ENCODE peak calls at places on chromosomes 13 and 19, in eight cellular contexts. One of them, this sample, is unnamed.

GRCh38 chr19:49502866-49503581 is 6.8 kb downstream of the RPS11 start:
- DNase-seq in NCI-H2171 treated with DMSO at 0.1 percent for 48 hours: peak; percentile 35
- DNase-seq in HL-60: peak; percentile 45
- DNase-seq in AG09309: peak; percentile 77
- DNase-seq in heart left ventricle: no peak
- DNase-seq in AG10803: peak; percentile 86
- DNase-seq in NCI-H446 treated with DMSO at 0.1 percent for 48 hours: peak; percentile 23
- DNase-seq in Calu3: peak; percentile 67
- DNase-seq in this sample: peak; percentile 80

GRCh38 chr19:41793414-41793727 is 3.0 kb upstream of the CEACAM3 start:
- DNase-seq in AG09309: no peak
- DNase-seq in Calu3: no peak
- DNase-seq in heart left ventricle: no peak
- DNase-seq in AG10803: no peak
- DNase-seq in HL-60: no peak
- DNase-seq in NCI-H446 treated with DMSO at 0.1 percent for 48 hours: no peak
- DNase-seq in NCI-H2171 treated with DMSO at 0.1 percent for 48 hours: no peak
- DNase-seq in this sample: no peak

GRCh38 chr19:8023371-8023770 is 17.9 kb upstream of the ELAVL1 start:
- DNase-seq in NCI-H446 treated with DMSO at 0.1 percent for 48 hours: no peak
- DNase-seq in heart left ventricle: no peak
- DNase-seq in AG09309: no peak
- DNase-seq in NCI-H2171 treated with DMSO at 0.1 percent for 48 hours: no peak
- DNase-seq in HL-60: no peak
- DNase-seq in Calu3: no peak
- DNase-seq in AG10803: no peak
- DNase-seq in this sample: peak; percentile 3

GRCh38 chr13:47794963-47795362 is 206.1 kb downstream of the SUCLA2 start:
- DNase-seq in AG09309: no peak
- DNase-seq in AG10803: peak; percentile 6
- DNase-seq in heart left ventricle: no peak
- DNase-seq in NCI-H2171 treated with DMSO at 0.1 percent for 48 hours: no peak
- DNase-seq in Calu3: no peak
- DNase-seq in HL-60: peak; percentile 31
- DNase-seq in NCI-H446 treated with DMSO at 0.1 percent for 48 hours: no peak
- DNase-seq in this sample: peak; percentile 23

GRCh38 chr13:32676242-32676641 is 90.0 kb downstream of the PDS5B start:
- DNase-seq in heart left ventricle: no peak
- DNase-seq in AG09309: no peak
- DNase-seq in AG10803: peak; percentile 18
- DNase-seq in Calu3: no peak
- DNase-seq in NCI-H446 treated with DMSO at 0.1 percent for 48 hours: no peak
- DNase-seq in NCI-H2171 treated with DMSO at 0.1 percent for 48 hours: no peak
- DNase-seq in HL-60: no peak
- DNase-seq in this sample: peak; percentile 55

GRCh38 chr13:28638756-28639155 is 20.2 kb upstream of the POMP start:
- DNase-seq in Calu3: no peak
- DNase-seq in AG09309: no peak
- DNase-seq in NCI-H2171 treated with DMSO at 0.1 percent for 48 hours: no peak
- DNase-seq in NCI-H446 treated with DMSO at 0.1 percent for 48 hours: no peak
- DNase-seq in HL-60: no peak
- DNase-seq in heart left ventricle: no peak
- DNase-seq in AG10803: no peak
- DNase-seq in this sample: no peak

GRCh38 chr19:7152568-7152967 is 83.1 kb downstream of the ZNF557 start:
- DNase-seq in heart left ventricle: no peak
- DNase-seq in NCI-H2171 treated with DMSO at 0.1 percent for 48 hours: no peak
- DNase-seq in NCI-H446 treated with DMSO at 0.1 percent for 48 hours: no peak
- DNase-seq in AG09309: no peak
- DNase-seq in AG10803: peak; percentile 6
- DNase-seq in HL-60: no peak
- DNase-seq in Calu3: no peak
- DNase-seq in this sample: no peak

GRCh38 chr13:106468207-106468606 is 67.3 kb downstream of the EFNB2 start:
- DNase-seq in AG09309: no peak
- DNase-seq in NCI-H446 treated with DMSO at 0.1 percent for 48 hours: peak; percentile 43
- DNase-seq in Calu3: no peak
- DNase-seq in AG10803: no peak
- DNase-seq in heart left ventricle: peak; percentile 45
- DNase-seq in HL-60: no peak
- DNase-seq in NCI-H2171 treated with DMSO at 0.1 percent for 48 hours: no peak
- DNase-seq in this sample: no peak

GRCh38 chr19:30208661-30209060 is 163.5 kb upstream of the ZNF536 start:
- DNase-seq in HL-60: no peak
- DNase-seq in AG10803: no peak
- DNase-seq in AG09309: no peak
- DNase-seq in NCI-H2171 treated with DMSO at 0.1 percent for 48 hours: no peak
- DNase-seq in Calu3: no peak
- DNase-seq in heart left ventricle: no peak
- DNase-seq in NCI-H446 treated with DMSO at 0.1 percent for 48 hours: no peak
- DNase-seq in this sample: no peak

GRCh38 chr13:103100795-103101194 is 34.6 kb upstream of the SLC10A2 start:
- DNase-seq in Calu3: no peak
- DNase-seq in AG09309: no peak
- DNase-seq in HL-60: no peak
- DNase-seq in NCI-H446 treated with DMSO at 0.1 percent for 48 hours: no peak
- DNase-seq in AG10803: no peak
- DNase-seq in NCI-H2171 treated with DMSO at 0.1 percent for 48 hours: no peak
- DNase-seq in heart left ventricle: no peak
- DNase-seq in this sample: no peak

GRCh38 chr19:28372800-28373199 is 840.2 kb downstream of the UQCRFS1 start:
- DNase-seq in HL-60: no peak
- DNase-seq in NCI-H446 treated with DMSO at 0.1 percent for 48 hours: no peak
- DNase-seq in heart left ventricle: no peak
- DNase-seq in NCI-H2171 treated with DMSO at 0.1 percent for 48 hours: no peak
- DNase-seq in AG10803: no peak
- DNase-seq in AG09309: no peak
- DNase-seq in Calu3: no peak
- DNase-seq in this sample: no peak

GRCh38 chr19:43132696-43133095 is 50.2 kb upstream of the PSG2 start:
- DNase-seq in AG09309: no peak
- DNase-seq in Calu3: no peak
- DNase-seq in AG10803: peak; percentile 53
- DNase-seq in HL-60: no peak
- DNase-seq in heart left ventricle: no peak
- DNase-seq in NCI-H2171 treated with DMSO at 0.1 percent for 48 hours: no peak
- DNase-seq in NCI-H446 treated with DMSO at 0.1 percent for 48 hours: no peak
- DNase-seq in this sample: peak; percentile 44

GRCh38 chr19:18519962-18520847 is 1.7 kb downstream of the ELL start:
- DNase-seq in AG10803: peak; percentile 80
- DNase-seq in NCI-H2171 treated with DMSO at 0.1 percent for 48 hours: peak; percentile 60
- DNase-seq in Calu3: peak; percentile 71
- DNase-seq in NCI-H446 treated with DMSO at 0.1 percent for 48 hours: no peak
- DNase-seq in heart left ventricle: peak; percentile 56
- DNase-seq in HL-60: peak; percentile 81
- DNase-seq in AG09309: no peak
- DNase-seq in this sample: peak; percentile 87

GRCh38 chr13:64417609-64418008 is 2812.5 kb downstream of the PCDH9 start:
- DNase-seq in heart left ventricle: no peak
- DNase-seq in NCI-H2171 treated with DMSO at 0.1 percent for 48 hours: no peak
- DNase-seq in AG10803: no peak
- DNase-seq in AG09309: no peak
- DNase-seq in Calu3: no peak
- DNase-seq in NCI-H446 treated with DMSO at 0.1 percent for 48 hours: no peak
- DNase-seq in HL-60: no peak
- DNase-seq in this sample: no peak

GRCh38 chr19:45467115-45467455 is 711 bp upstream of the FOSB start:
- DNase-seq in Calu3: no peak
- DNase-seq in NCI-H446 treated with DMSO at 0.1 percent for 48 hours: no peak
- DNase-seq in heart left ventricle: no peak
- DNase-seq in AG09309: no peak
- DNase-seq in HL-60: no peak
- DNase-seq in AG10803: peak; percentile 4
- DNase-seq in NCI-H2171 treated with DMSO at 0.1 percent for 48 hours: no peak
- DNase-seq in this sample: no peak

This sample was measured in EH.